ENCODE peak calls at places on chromosomes 5 and 9, in nine cellular contexts. C, V, L, Q, E, O, I, F and G are unnamed samples.
A peak's percentile ranks its signal among the peaks of the same experiment; 100 is the strongest.

GRCh38 chr5:63555874-63556273 is 406.4 kb downstream of the HTR1A start:
- DNase-seq in C (no peak), V (peak; percentile 2), L (no peak), Q (no peak), E (no peak), O (no peak), I (no peak), F (no peak), G (peak; percentile 28)

GRCh38 chr5:83453937-83454336 is 17.6 kb upstream of the VCAN start:
- DNase-seq in C (no peak), V (no peak), L (no peak), Q (no peak), E (no peak), O (no peak), I (no peak), F (no peak), G (no peak)

GRCh38 chr9:128369024-128369706 is 2.0 kb upstream of the URM1 start:
- DNase-seq in C (no peak), V (no peak), L (no peak), Q (no peak), E (no peak), O (no peak), I (no peak), F (no peak), G (no peak)

GRCh38 chr9:137583347-137583746 is 4.6 kb upstream of the DPH7 start:
- DNase-seq in C (no peak), V (no peak), L (no peak), Q (no peak), E (no peak), O (no peak), I (no peak), F (no peak), G (no peak)

GRCh38 chr5:126015244-126016054 is 407.8 kb upstream of the GRAMD2B start:
- DNase-seq in C (no peak), V (no peak), L (peak; percentile 58), Q (no peak), E (no peak), O (no peak), I (no peak), F (no peak), G (no peak)

GRCh38 chr9:92377904-92378303 is 26.5 kb downstream of the OGN start:
- DNase-seq in C (no peak), V (no peak), L (no peak), Q (no peak), E (no peak), O (no peak), I (no peak), F (no peak), G (peak; percentile 8)

GRCh38 chr5:135391123-135391868 is 7.7 kb downstream of the MACROH2A1 start:
- DNase-seq in C (no peak), V (peak; percentile 86), L (peak; percentile 89), Q (no peak), E (no peak), O (no peak), I (no peak), F (no peak), G (no peak)

GRCh38 chr9:114410910-114411309 is 23.1 kb upstream of the AKNA start:
- DNase-seq in C (no peak), V (no peak), L (no peak), Q (no peak), E (no peak), O (no peak), I (no peak), F (no peak), G (no peak)

GRCh38 chr5:52805614-52806013 is 17.9 kb downstream of the ITGA1 start:
- DNase-seq in C (no peak), V (no peak), L (no peak), Q (no peak), E (no peak), O (no peak), I (no peak), F (no peak), G (no peak)

GRCh38 chr9:134442486-134443168 is 116.4 kb downstream of the RXRA start:
- DNase-seq in C (no peak), V (peak; percentile 46), L (peak; percentile 19), Q (no peak), E (no peak), O (no peak), I (no peak), F (no peak), G (peak; percentile 44)

GRCh38 chr5:157540707-157541451 is 34.7 kb downstream of the ADAM19 start:
- DNase-seq in C (peak; percentile 70), V (peak; percentile 78), L (peak; percentile 81), Q (no peak), E (peak; percentile 58), O (peak; percentile 43), I (peak; percentile 32), F (peak; percentile 82), G (no peak)

GRCh38 chr9:37550781-37551180 is 25.4 kb downstream of the FBXO10 start:
- DNase-seq in C (no peak), V (peak; percentile 23), L (peak; percentile 66), Q (no peak), E (no peak), O (no peak), I (no peak), F (no peak), G (no peak)

GRCh38 chr9:2565676-2566340 is 55.8 kb upstream of the VLDLR start:
- DNase-seq in C (no peak), V (no peak), L (no peak), Q (no peak), E (no peak), O (no peak), I (no peak), F (no peak), G (no peak)

GRCh38 chr5:32642276-32643002 is 57.1 kb downstream of the SUB1 start:
- DNase-seq in C (no peak), V (peak; percentile 34), L (peak; percentile 15), Q (no peak), E (no peak), O (no peak), I (no peak), F (no peak), G (no peak)

GRCh38 chr5:145562931-145563330 is 272.2 kb downstream of the PRELID2 start:
- DNase-seq in C (no peak), V (no peak), L (no peak), Q (no peak), E (no peak), O (no peak), I (no peak), F (no peak), G (no peak)

GRCh38 chr5:180395540-180396274 is 42.6 kb upstream of the GFPT2 start:
- DNase-seq in C (no peak), V (peak; percentile 6), L (peak; percentile 25), Q (no peak), E (no peak), O (no peak), I (no peak), F (no peak), G (no peak)